ENCODE peak calls at places on chromosomes 16 and 17, in seven cellular contexts. F is stimulated activated CD8-positive, alpha-beta memory T cell treated with anti-CD3 and anti-CD28 coated beads, Interleukin-15, amount 100 ng/mL, for 4 hours; S is T-helper 1 cell; X is stimulated activated CD4-positive, alpha-beta T cell treated with anti-CD3 and anti-CD28 coated beads, Interleukin-2, amount 100 ng/mL, for 48 hours; C is Right ventricle myocardium superior; K is keratinocyte; V is amniotic stem cell. Y is an unnamed sample.

GRCh38 chr16:16144416-16144815 is 78.9 kb downstream of the ABCC6 start:
- DNase-seq in X (no peak), V (no peak), C (no peak), F (no peak), S (no peak), K (no peak), Y (peak; percentile 39)

GRCh38 chr17:32283745-32284207 is 18.1 kb downstream of the RHBDL3 start:
- DNase-seq in X (no peak), S (no peak), F (no peak), V (no peak), C (no peak), K (no peak), Y (no peak)

GRCh38 chr16:24504467-24505345 is 34.7 kb upstream of the RBBP6 start:
- DNase-seq in C (peak; percentile 50), X (peak; percentile 44), F (peak; percentile 11), V (peak; percentile 33), S (peak; percentile 36), K (peak; percentile 23), Y (no peak)

GRCh38 chr17:74776044-74776962 is at the start of gene NAT9:
- DNase-seq in C (peak; percentile 99), X (peak; percentile 100), S (peak; percentile 98), V (peak; percentile 94), K (peak; percentile 84), F (peak; percentile 97), Y (peak; percentile 100)

GRCh38 chr17:62381561-62381960 is 1.2 kb downstream of the EFCAB3 start:
- DNase-seq in X (no peak), F (no peak), C (no peak), K (no peak), V (no peak), S (no peak), Y (no peak)

GRCh38 chr16:668519-669171 is 713 bp downstream of the RHOT2 start:
- DNase-seq in V (no peak), F (no peak), X (no peak), S (no peak), C (no peak), K (no peak), Y (no peak)

GRCh38 chr17:44769647-44770084 is 10.9 kb downstream of the ADAM11 start:
- DNase-seq in V (no peak), X (no peak), K (no peak), C (no peak), F (no peak), S (no peak), Y (no peak)

GRCh38 chr17:32626371-32626770 is 139.6 kb downstream of the CDK5R1 start:
- DNase-seq in X (no peak), V (no peak), F (no peak), K (no peak), C (no peak), S (no peak), Y (no peak)

GRCh38 chr16:27582883-27583282 is 32.9 kb downstream of the KATNIP start:
- DNase-seq in C (no peak), F (no peak), V (no peak), S (no peak), X (no peak), K (no peak), Y (no peak)

GRCh38 chr17:48726916-48727286 is 1.6 kb downstream of the HOXB13 start:
- DNase-seq in X (no peak), F (no peak), V (no peak), K (no peak), S (no peak), C (no peak), Y (no peak)

GRCh38 chr16:12903325-12904040 is 2.1 kb downstream of the SHISA9 start:
- DNase-seq in X (no peak), S (no peak), F (no peak), C (no peak), V (no peak), K (no peak), Y (no peak)

GRCh38 chr16:81429045-81429521 is 15.5 kb upstream of the CMIP start:
- DNase-seq in C (peak; percentile 59), V (no peak), X (no peak), F (no peak), S (no peak), K (no peak), Y (peak; percentile 49)

GRCh38 chr16:49009204-49009603 is 272.4 kb downstream of the CBLN1 start:
- DNase-seq in V (no peak), X (no peak), C (no peak), F (no peak), K (no peak), S (no peak), Y (no peak)

Y was measured in heart left ventricle.